ENCODE peak calls at places on chromosomes 5 and 9, in ten cellular contexts. One of them, this sample, is unnamed.

GRCh38 chr9:115170674-115171073 is 52.7 kb upstream of the TNC start:
- DNase-seq in esophagus squamous epithelium: no peak
- DNase-seq in gastrocnemius medialis: no peak
- DNase-seq in tibial nerve: no peak
- DNase-seq in stomach: no peak
- DNase-seq in ovary: no peak
- DNase-seq in HCT116: peak
- DNase-seq in IMR-90: peak
- DNase-seq in transverse colon: no peak
- DNase-seq in heart left ventricle: no peak
- DNase-seq in this sample: no peak

GRCh38 chr9:18459958-18460584 is 13.9 kb upstream of the ADAMTSL1 start:
- DNase-seq in esophagus squamous epithelium: no peak
- DNase-seq in gastrocnemius medialis: no peak
- DNase-seq in tibial nerve: no peak
- DNase-seq in stomach: no peak
- DNase-seq in ovary: no peak
- DNase-seq in HCT116: no peak
- DNase-seq in IMR-90: peak
- DNase-seq in transverse colon: no peak
- DNase-seq in heart left ventricle: no peak
- DNase-seq in this sample: no peak

GRCh38 chr5:141420855-141421488 is at the start of gene PCDHGA11:
- DNase-seq in esophagus squamous epithelium: no peak
- DNase-seq in gastrocnemius medialis: no peak
- DNase-seq in tibial nerve: peak
- DNase-seq in stomach: no peak
- DNase-seq in ovary: no peak
- DNase-seq in HCT116: peak
- DNase-seq in IMR-90: peak
- DNase-seq in transverse colon: no peak
- DNase-seq in heart left ventricle: peak
- DNase-seq in this sample: no peak

GRCh38 chr5:127358782-127359181 is 68.2 kb downstream of the MEGF10 start:
- DNase-seq in esophagus squamous epithelium: no peak
- DNase-seq in gastrocnemius medialis: no peak
- DNase-seq in tibial nerve: no peak
- DNase-seq in stomach: no peak
- DNase-seq in ovary: no peak
- DNase-seq in HCT116: no peak
- DNase-seq in IMR-90: no peak
- DNase-seq in transverse colon: no peak
- DNase-seq in heart left ventricle: no peak
- DNase-seq in this sample: no peak

GRCh38 chr9:6106576-6107339 is 91.3 kb upstream of the RANBP6 start:
- DNase-seq in esophagus squamous epithelium: no peak
- DNase-seq in gastrocnemius medialis: peak
- DNase-seq in tibial nerve: peak
- DNase-seq in stomach: no peak
- DNase-seq in ovary: no peak
- DNase-seq in HCT116: peak
- DNase-seq in IMR-90: peak
- DNase-seq in transverse colon: no peak
- DNase-seq in heart left ventricle: peak
- DNase-seq in this sample: peak

GRCh38 chr9:112331676-112331955 is 1.8 kb downstream of the PTBP3 start:
- DNase-seq in esophagus squamous epithelium: no peak
- DNase-seq in gastrocnemius medialis: no peak
- DNase-seq in tibial nerve: no peak
- DNase-seq in stomach: no peak
- DNase-seq in ovary: no peak
- DNase-seq in HCT116: no peak
- DNase-seq in IMR-90: no peak
- DNase-seq in transverse colon: no peak
- DNase-seq in heart left ventricle: no peak
- DNase-seq in this sample: no peak

GRCh38 chr9:125375820-125376219 is 114.2 kb downstream of the GAPVD1 start:
- DNase-seq in esophagus squamous epithelium: no peak
- DNase-seq in gastrocnemius medialis: no peak
- DNase-seq in tibial nerve: no peak
- DNase-seq in stomach: no peak
- DNase-seq in ovary: no peak
- DNase-seq in HCT116: no peak
- DNase-seq in IMR-90: no peak
- DNase-seq in transverse colon: no peak
- DNase-seq in heart left ventricle: no peak
- DNase-seq in this sample: no peak

GRCh38 chr5:61881821-61882220 is 424.2 kb upstream of the KIF2A start:
- DNase-seq in esophagus squamous epithelium: no peak
- DNase-seq in gastrocnemius medialis: no peak
- DNase-seq in tibial nerve: no peak
- DNase-seq in stomach: no peak
- DNase-seq in ovary: no peak
- DNase-seq in HCT116: no peak
- DNase-seq in IMR-90: peak
- DNase-seq in transverse colon: no peak
- DNase-seq in heart left ventricle: no peak
- DNase-seq in this sample: no peak

GRCh38 chr5:91379602-91380490 is 3.3 kb downstream of the ARRDC3 start:
- DNase-seq in esophagus squamous epithelium: peak
- DNase-seq in gastrocnemius medialis: peak
- DNase-seq in tibial nerve: peak
- DNase-seq in stomach: peak
- DNase-seq in ovary: peak
- DNase-seq in HCT116: peak
- DNase-seq in IMR-90: peak
- DNase-seq in transverse colon: peak
- DNase-seq in heart left ventricle: peak
- DNase-seq in this sample: peak

GRCh38 chr5:91381774-91382492 is 1.2 kb downstream of the ARRDC3 start:
- DNase-seq in esophagus squamous epithelium: peak
- DNase-seq in gastrocnemius medialis: peak
- DNase-seq in tibial nerve: peak
- DNase-seq in stomach: peak
- DNase-seq in ovary: peak
- DNase-seq in HCT116: peak
- DNase-seq in IMR-90: peak
- DNase-seq in transverse colon: peak
- DNase-seq in heart left ventricle: peak
- DNase-seq in this sample: peak

GRCh38 chr5:91381134-91381773 is 1.9 kb downstream of the ARRDC3 start:
- DNase-seq in esophagus squamous epithelium: no peak
- DNase-seq in gastrocnemius medialis: no peak
- DNase-seq in tibial nerve: no peak
- DNase-seq in stomach: no peak
- DNase-seq in ovary: no peak
- DNase-seq in HCT116: no peak
- DNase-seq in IMR-90: no peak
- DNase-seq in transverse colon: no peak
- DNase-seq in heart left ventricle: no peak
- DNase-seq in this sample: no peak

GRCh38 chr5:91378683-91379601 is 4.2 kb downstream of the ARRDC3 start:
- DNase-seq in esophagus squamous epithelium: no peak
- DNase-seq in gastrocnemius medialis: no peak
- DNase-seq in tibial nerve: no peak
- DNase-seq in stomach: no peak
- DNase-seq in ovary: no peak
- DNase-seq in HCT116: no peak
- DNase-seq in IMR-90: no peak
- DNase-seq in transverse colon: no peak
- DNase-seq in heart left ventricle: no peak
- DNase-seq in this sample: no peak

GRCh38 chr5:91380491-91381133 is 2.5 kb downstream of the ARRDC3 start:
- DNase-seq in esophagus squamous epithelium: peak
- DNase-seq in gastrocnemius medialis: peak
- DNase-seq in tibial nerve: peak
- DNase-seq in stomach: peak
- DNase-seq in ovary: peak
- DNase-seq in HCT116: peak
- DNase-seq in IMR-90: peak
- DNase-seq in transverse colon: peak
- DNase-seq in heart left ventricle: peak
- DNase-seq in this sample: peak
- TF ChIP-seq POLR2A in esophagus squamous epithelium: peak
- TF ChIP-seq POLR2A in gastrocnemius medialis: peak
- TF ChIP-seq POLR2A in tibial nerve: peak
- TF ChIP-seq POLR2A in stomach: no peak
- TF ChIP-seq POLR2A in ovary: peak
- TF ChIP-seq POLR2A in HCT116: no peak
- TF ChIP-seq POLR2A in IMR-90: peak
- TF ChIP-seq POLR2A in transverse colon: peak
- TF ChIP-seq POLR2A in heart left ventricle: peak
- TF ChIP-seq POLR2A in this sample: no peak

GRCh38 chr9:128899566-128900322 is 17.8 kb downstream of the LRRC8A start:
- DNase-seq in esophagus squamous epithelium: no peak
- DNase-seq in gastrocnemius medialis: no peak
- DNase-seq in tibial nerve: no peak
- DNase-seq in stomach: no peak
- DNase-seq in ovary: no peak
- DNase-seq in HCT116: no peak
- DNase-seq in IMR-90: no peak
- DNase-seq in transverse colon: peak
- DNase-seq in heart left ventricle: no peak
- DNase-seq in this sample: no peak
- H3K27ac ChIP-seq in esophagus squamous epithelium: peak
- H3K27ac ChIP-seq in gastrocnemius medialis: peak
- H3K27ac ChIP-seq in tibial nerve: no peak
- H3K27ac ChIP-seq in stomach: peak
- H3K27ac ChIP-seq in ovary: no peak
- H3K27ac ChIP-seq in HCT116: no peak
- H3K27ac ChIP-seq in IMR-90: no peak
- H3K27ac ChIP-seq in transverse colon: peak
- H3K27ac ChIP-seq in heart left ventricle: peak
- H3K27ac ChIP-seq in this sample: peak

GRCh38 chr9:136120119-136120393 is 1.4 kb upstream of the TMEM250 start:
- DNase-seq in esophagus squamous epithelium: no peak
- DNase-seq in gastrocnemius medialis: no peak
- DNase-seq in tibial nerve: no peak
- DNase-seq in stomach: no peak
- DNase-seq in ovary: no peak
- DNase-seq in HCT116: no peak
- DNase-seq in IMR-90: no peak
- DNase-seq in transverse colon: peak
- DNase-seq in heart left ventricle: no peak
- DNase-seq in this sample: no peak

GRCh38 chr9:136120438-136120844 is 1.8 kb upstream of the TMEM250 start:
- DNase-seq in esophagus squamous epithelium: no peak
- DNase-seq in gastrocnemius medialis: no peak
- DNase-seq in tibial nerve: no peak
- DNase-seq in stomach: no peak
- DNase-seq in ovary: no peak
- DNase-seq in HCT116: no peak
- DNase-seq in IMR-90: no peak
- DNase-seq in transverse colon: no peak
- DNase-seq in heart left ventricle: no peak
- DNase-seq in this sample: no peak

GRCh38 chr9:136121801-136122200 is 3.1 kb upstream of the TMEM250 start:
- DNase-seq in esophagus squamous epithelium: no peak
- DNase-seq in gastrocnemius medialis: no peak
- DNase-seq in tibial nerve: no peak
- DNase-seq in stomach: no peak
- DNase-seq in ovary: no peak
- DNase-seq in HCT116: no peak
- DNase-seq in IMR-90: no peak
- DNase-seq in transverse colon: no peak
- DNase-seq in heart left ventricle: no peak
- DNase-seq in this sample: no peak

GRCh38 chr9:136124976-136125692 is 6.5 kb upstream of the TMEM250 start:
- DNase-seq in esophagus squamous epithelium: no peak
- DNase-seq in gastrocnemius medialis: no peak
- DNase-seq in tibial nerve: no peak
- DNase-seq in stomach: no peak
- DNase-seq in ovary: no peak
- DNase-seq in HCT116: no peak
- DNase-seq in IMR-90: no peak
- DNase-seq in transverse colon: no peak
- DNase-seq in heart left ventricle: no peak
- DNase-seq in this sample: no peak

DNA sequence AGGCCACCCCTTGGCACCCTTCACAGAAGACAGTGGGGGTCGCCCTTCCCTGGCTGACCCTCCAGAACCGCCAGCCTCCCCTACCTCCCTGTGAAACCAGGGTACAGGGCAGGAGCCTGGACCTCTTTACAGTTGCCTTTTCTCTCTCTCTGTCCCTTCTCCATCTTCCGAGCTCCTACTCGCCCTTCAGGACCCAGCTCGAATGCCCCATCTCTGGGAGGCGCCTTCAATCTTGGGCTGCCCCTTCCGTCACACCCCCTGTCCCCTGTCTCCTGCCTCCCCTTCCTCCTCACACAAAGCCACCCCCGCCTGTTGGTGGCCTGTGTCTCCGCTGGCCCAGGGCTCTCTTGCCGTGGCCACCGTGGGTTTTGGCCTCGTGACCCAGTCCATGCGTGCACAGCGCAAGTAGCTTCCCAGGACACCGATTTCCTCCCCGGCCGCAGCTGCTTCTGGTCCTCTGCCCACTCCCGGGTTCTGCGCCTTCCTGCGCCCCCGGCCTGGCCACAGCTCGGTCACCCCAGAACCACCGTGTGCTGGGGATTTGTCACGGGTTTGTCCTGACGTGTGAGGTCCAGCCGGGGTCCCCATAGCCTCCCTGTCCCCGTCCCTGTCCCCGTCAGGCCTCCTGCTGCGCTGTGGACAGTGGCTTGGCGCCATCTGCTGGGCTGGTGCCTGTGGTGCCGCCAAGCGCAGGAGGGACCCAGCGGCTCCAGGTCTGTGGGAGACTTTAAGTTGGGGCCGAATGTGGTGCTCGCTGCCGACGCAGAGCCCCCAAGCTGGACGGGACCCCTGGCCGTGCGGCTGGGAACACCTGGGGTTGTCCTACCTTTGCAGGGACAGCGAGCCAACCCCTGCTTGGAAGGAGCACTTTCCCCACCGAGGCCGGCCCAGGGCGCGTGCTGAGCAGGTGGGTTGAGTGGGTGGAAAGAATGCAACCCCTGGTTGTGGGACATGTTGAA is 4.0 kb upstream of the TMEM250 start:
- DNase-seq in esophagus squamous epithelium: no peak
- DNase-seq in gastrocnemius medialis: peak
- DNase-seq in tibial nerve: peak
- DNase-seq in stomach: peak
- DNase-seq in ovary: peak
- DNase-seq in HCT116: no peak
- DNase-seq in IMR-90: peak
- DNase-seq in transverse colon: peak
- DNase-seq in heart left ventricle: peak
- DNase-seq in this sample: peak
- TF ChIP-seq POLR2A in esophagus squamous epithelium: no peak
- TF ChIP-seq POLR2A in gastrocnemius medialis: no peak
- TF ChIP-seq POLR2A in tibial nerve: no peak
- TF ChIP-seq POLR2A in stomach: no peak
- TF ChIP-seq POLR2A in ovary: peak
- TF ChIP-seq POLR2A in HCT116: no peak
- TF ChIP-seq POLR2A in IMR-90: peak
- TF ChIP-seq POLR2A in transverse colon: no peak
- TF ChIP-seq POLR2A in heart left ventricle: no peak
- TF ChIP-seq POLR2A in this sample: no peak

GRCh38 chr5:115189866-115190265 is 20.2 kb upstream of the TRIM36 start:
- DNase-seq in esophagus squamous epithelium: no peak
- DNase-seq in gastrocnemius medialis: no peak
- DNase-seq in tibial nerve: no peak
- DNase-seq in stomach: no peak
- DNase-seq in ovary: no peak
- DNase-seq in HCT116: no peak
- DNase-seq in IMR-90: no peak
- DNase-seq in transverse colon: no peak
- DNase-seq in heart left ventricle: no peak
- DNase-seq in this sample: no peak

GRCh38 chr5:115184780-115185179 is 15.1 kb upstream of the TRIM36 start:
- DNase-seq in esophagus squamous epithelium: no peak
- DNase-seq in gastrocnemius medialis: no peak
- DNase-seq in tibial nerve: no peak
- DNase-seq in stomach: no peak
- DNase-seq in ovary: no peak
- DNase-seq in HCT116: no peak
- DNase-seq in IMR-90: peak
- DNase-seq in transverse colon: no peak
- DNase-seq in heart left ventricle: no peak
- DNase-seq in this sample: no peak

GRCh38 chr5:115191439-115192031 is 21.8 kb upstream of the TRIM36 start:
- DNase-seq in esophagus squamous epithelium: no peak
- DNase-seq in gastrocnemius medialis: no peak
- DNase-seq in tibial nerve: no peak
- DNase-seq in stomach: no peak
- DNase-seq in ovary: no peak
- DNase-seq in HCT116: no peak
- DNase-seq in IMR-90: no peak
- DNase-seq in transverse colon: no peak
- DNase-seq in heart left ventricle: no peak
- DNase-seq in this sample: no peak

GRCh38 chr5:115190388-115190787 is 20.7 kb upstream of the TRIM36 start:
- DNase-seq in esophagus squamous epithelium: no peak
- DNase-seq in gastrocnemius medialis: no peak
- DNase-seq in tibial nerve: no peak
- DNase-seq in stomach: no peak
- DNase-seq in ovary: no peak
- DNase-seq in HCT116: no peak
- DNase-seq in IMR-90: no peak
- DNase-seq in transverse colon: peak
- DNase-seq in heart left ventricle: no peak
- DNase-seq in this sample: no peak

GRCh38 chr5:115186794-115187193 is 17.1 kb upstream of the TRIM36 start:
- DNase-seq in esophagus squamous epithelium: no peak
- DNase-seq in gastrocnemius medialis: no peak
- DNase-seq in tibial nerve: no peak
- DNase-seq in stomach: no peak
- DNase-seq in ovary: no peak
- DNase-seq in HCT116: no peak
- DNase-seq in IMR-90: peak
- DNase-seq in transverse colon: no peak
- DNase-seq in heart left ventricle: no peak
- DNase-seq in this sample: no peak
- H3K27ac ChIP-seq in esophagus squamous epithelium: no peak
- H3K27ac ChIP-seq in gastrocnemius medialis: no peak
- H3K27ac ChIP-seq in tibial nerve: no peak
- H3K27ac ChIP-seq in stomach: no peak
- H3K27ac ChIP-seq in ovary: no peak
- H3K27ac ChIP-seq in HCT116: no peak
- H3K27ac ChIP-seq in IMR-90: no peak
- H3K27ac ChIP-seq in transverse colon: no peak
- H3K27ac ChIP-seq in heart left ventricle: no peak
- H3K27ac ChIP-seq in this sample: no peak

This sample was measured in A549.